ENCODE peak calls at places on chromosomes 13 and 19, in eight cellular contexts. X is foreskin keratinocyte; H is HFFc6; W is EH; N is NCI-H2081 treated with DMSO at 0.1 percent for 48 hours; V is activated B cell treated with CpG ODN at 0.5 μM for 24 hours; R is psoas muscle; C is activated naive CD4-positive, alpha-beta T cell. E is an unnamed sample.

GRCh38 chr13:42398542-42398941 is 126.6 kb downstream of the AKAP11 start:
- DNase-seq in X (no peak), H (no peak), W (no peak), N (no peak), V (no peak), R (no peak), C (no peak), E (no peak)

GRCh38 chr13:95791084-95791722 is 114.3 kb downstream of the DNAJC3 start:
- DNase-seq in X (no peak), H (no peak), W (no peak), N (no peak), V (no peak), R (no peak), C (no peak), E (no peak)

GRCh38 chr13:40215311-40215710 is 451.1 kb downstream of the FOXO1 start:
- DNase-seq in X (no peak), H (no peak), W (no peak), N (no peak), V (no peak), R (no peak), C (no peak), E (no peak)

GRCh38 chr13:84487681-84488080 is 605.4 kb upstream of the SLITRK1 start:
- DNase-seq in X (no peak), H (no peak), W (no peak), N (no peak), V (no peak), R (no peak), C (no peak), E (no peak)

GRCh38 chr13:38350114-38350617 is 515 bp downstream of the UFM1 start:
- DNase-seq in X (peak; percentile 70), H (peak; percentile 20), W (peak; percentile 60), N (no peak), V (no peak), R (peak; percentile 73), C (no peak), E (peak; percentile 59)

GRCh38 chr19:5166262-5166661 is 174.3 kb downstream of the PTPRS start:
- DNase-seq in X (peak; percentile 36), H (peak; percentile 73), W (peak; percentile 80), N (no peak), V (no peak), R (no peak), C (no peak), E (no peak)

GRCh38 chr19:28242317-28242927 is 970.5 kb downstream of the UQCRFS1 start:
- DNase-seq in X (no peak), H (no peak), W (peak; percentile 2), N (no peak), V (no peak), R (no peak), C (no peak), E (no peak)

GRCh38 chr13:109707044-109707794 is 79.2 kb downstream of the IRS2 start:
- DNase-seq in X (no peak), H (no peak), W (no peak), N (no peak), V (no peak), R (no peak), C (no peak), E (no peak)

GRCh38 chr19:48608798-48609263 is 2.3 kb downstream of the SPACA4 start:
- DNase-seq in X (no peak), H (no peak), W (peak; percentile 62), N (no peak), V (peak; percentile 52), R (no peak), C (peak; percentile 40), E (no peak)

GRCh38 chr19:55113570-55114039 is 3.8 kb downstream of the PPP1R12C start:
- DNase-seq in X (peak; percentile 27), H (peak; percentile 93), W (peak; percentile 95), N (no peak), V (no peak), R (peak; percentile 91), C (no peak), E (peak; percentile 78)

GRCh38 chr19:56137405-56137804 is 3.7 kb upstream of the ZNF444 start:
- DNase-seq in X (no peak), H (no peak), W (no peak), N (no peak), V (no peak), R (no peak), C (no peak), E (peak; percentile 85)

GRCh38 chr13:32445461-32445860 is 17.5 kb upstream of the N4BP2L1 start:
- DNase-seq in X (no peak), H (no peak), W (no peak), N (no peak), V (no peak), R (no peak), C (no peak), E (no peak)

GRCh38 chr19:3880471-3881271 is at the start of gene ATCAY:
- DNase-seq in X (no peak), H (no peak), W (peak; percentile 31), N (peak; percentile 21), V (no peak), R (no peak), C (no peak), E (no peak)

GRCh38 chr19:5057860-5058259 is 88.9 kb downstream of the KDM4B start:
- DNase-seq in X (no peak), H (no peak), W (peak; percentile 40), N (no peak), V (no peak), R (peak; percentile 60), C (no peak), E (no peak)

GRCh38 chr13:106083620-106084350 is 451.7 kb downstream of the EFNB2 start:
- DNase-seq in X (peak; percentile 66), H (peak; percentile 44), W (peak; percentile 63), N (no peak), V (no peak), R (no peak), C (no peak), E (no peak)

GRCh38 chr13:48146636-48147035 is 51.7 kb upstream of the MED4 start:
- DNase-seq in X (no peak), H (no peak), W (no peak), N (no peak), V (no peak), R (no peak), C (no peak), E (no peak)

GRCh38 chr13:103876571-103876970 is 810.4 kb upstream of the SLC10A2 start:
- DNase-seq in X (no peak), H (no peak), W (no peak), N (no peak), V (no peak), R (no peak), C (no peak), E (no peak)

GRCh38 chr19:6099633-6100032 is 10.7 kb downstream of the RFX2 start:
- DNase-seq in X (no peak), H (no peak), W (no peak), N (no peak), V (no peak), R (no peak), C (no peak), E (no peak)

GRCh38 chr13:75771818-75772217 is 135.7 kb downstream of the LMO7 start:
- DNase-seq in X (peak; percentile 87), H (peak; percentile 83), W (peak; percentile 85), N (no peak), V (no peak), R (no peak), C (no peak), E (no peak)

GRCh38 chr13:82747948-82748347 is 1134.3 kb downstream of the SLITRK1 start:
- DNase-seq in X (no peak), H (peak; percentile 47), W (peak; percentile 82), N (no peak), V (no peak), R (no peak), C (no peak), E (no peak)

GRCh38 chr13:109899748-109900147 is 113.4 kb upstream of the IRS2 start:
- DNase-seq in X (no peak), H (no peak), W (no peak), N (no peak), V (no peak), R (no peak), C (no peak), E (no peak)

GRCh38 chr19:58566989-58567388 is 6.1 kb downstream of the MZF1 start:
- DNase-seq in X (no peak), H (no peak), W (no peak), N (no peak), V (no peak), R (no peak), C (no peak), E (no peak)

GRCh38 chr13:113751491-113751890 is 7.5 kb upstream of the TMEM255B start:
- DNase-seq in X (no peak), H (no peak), W (no peak), N (no peak), V (no peak), R (no peak), C (no peak), E (no peak)

GRCh38 chr19:11435833-11436313 is 438 bp downstream of the PRKCSH start:
- DNase-seq in X (no peak), H (peak; percentile 11), W (peak; percentile 44), N (no peak), V (no peak), R (no peak), C (no peak), E (no peak)

GRCh38 chr13:73984949-73985691 is 149.1 kb downstream of the KLF12 start:
- DNase-seq in X (no peak), H (no peak), W (no peak), N (no peak), V (no peak), R (no peak), C (peak; percentile 72), E (no peak)

GRCh38 chr19:36163813-36164212 is 11.6 kb upstream of the COX7A1 start:
- DNase-seq in X (no peak), H (no peak), W (no peak), N (no peak), V (no peak), R (no peak), C (no peak), E (no peak)

GRCh38 chr19:30044273-30045259 is 102.5 kb downstream of the URI1 start:
- DNase-seq in X (no peak), H (no peak), W (no peak), N (no peak), V (no peak), R (no peak), C (no peak), E (no peak)

GRCh38 chr19:9705836-9706235 is 30.9 kb upstream of the ZNF562 start:
- DNase-seq in X (no peak), H (no peak), W (no peak), N (no peak), V (no peak), R (no peak), C (no peak), E (no peak)

GRCh38 chr19:38736413-38737280 is 7.6 kb downstream of the CAPN12 start:
- DNase-seq in X (peak; percentile 46), H (no peak), W (peak; percentile 66), N (no peak), V (peak; percentile 64), R (peak; percentile 69), C (peak; percentile 55), E (peak; percentile 77)

GRCh38 chr13:28652002-28652401 is 6.9 kb upstream of the POMP start:
- DNase-seq in X (no peak), H (no peak), W (no peak), N (no peak), V (no peak), R (no peak), C (no peak), E (no peak)

GRCh38 chr19:44025217-44025936 is at the start of gene ZNF222:
- DNase-seq in X (peak; percentile 76), H (peak; percentile 83), W (peak; percentile 91), N (no peak), V (peak; percentile 57), R (peak; percentile 84), C (peak; percentile 54), E (peak; percentile 67)

GRCh38 chr13:23447927-23448326 is 14.4 kb upstream of the SACS start:
- DNase-seq in X (peak; percentile 35), H (peak; percentile 44), W (peak; percentile 71), N (no peak), V (no peak), R (no peak), C (no peak), E (no peak)